ENCODE peak calls at places on chromosome 20, in seven cellular contexts. Y is progenitor cell of endocrine pancreas, C is colonic mucosa, M is WTC11, F is fibroblast of the aortic adventitia, N is psoas muscle, D is IMR-90. H is an unnamed sample.
A peak's percentile ranks its signal among the peaks of the same experiment; 100 is the strongest.

GRCh38 chr20:62501801-62502495 is 26.2 kb upstream of the GATA5 start:
- DNase-seq in N (no peak), D (peak; percentile 63), M (no peak), F (peak; percentile 64), Y (no peak), C (no peak), H (peak; percentile 67)

GRCh38 chr20:35576816-35577215 is 34.9 kb downstream of the ERGIC3 start:
- DNase-seq in N (no peak), Y (no peak), F (no peak), D (no peak), C (no peak), M (no peak), H (no peak)

GRCh38 chr20:35953411-35954199 is 697 bp downstream of the SCAND1 start:
- DNase-seq in D (peak; percentile 28), C (peak; percentile 49), F (no peak), Y (peak; percentile 36), M (peak; percentile 54), N (peak; percentile 52), H (peak; percentile 59)

GRCh38 chr20:63453029-63453523 is 19.4 kb downstream of the KCNQ2 start:
- DNase-seq in F (no peak), Y (no peak), M (no peak), D (no peak), N (peak; percentile 46), C (no peak), H (peak; percentile 57)

GRCh38 chr20:4949833-4950178 is 51.5 kb downstream of the SLC23A2 start:
- DNase-seq in F (peak; percentile 71), C (peak; percentile 33), D (peak; percentile 63), Y (no peak), N (no peak), M (no peak), H (no peak)

GRCh38 chr20:64154590-64155257 is 9.5 kb upstream of the MYT1 start:
- DNase-seq in F (no peak), Y (no peak), N (no peak), C (no peak), D (no peak), M (no peak), H (no peak)

GRCh38 chr20:23782366-23782983 is 31.7 kb upstream of the CST1 start:
- DNase-seq in Y (no peak), D (peak; percentile 2), C (no peak), M (no peak), N (no peak), F (peak; percentile 25), H (peak; percentile 23)

GRCh38 chr20:64189986-64190385 is 25.7 kb downstream of the MYT1 start:
- DNase-seq in M (no peak), N (no peak), Y (no peak), D (no peak), F (no peak), C (no peak), H (peak; percentile 46)

GRCh38 chr20:57397693-57398108 is 6.5 kb downstream of the RBM38 start:
- DNase-seq in F (no peak), D (no peak), Y (no peak), N (peak; percentile 22), M (no peak), C (no peak), H (no peak)

GRCh38 chr20:25274891-25275812 is 27.3 kb downstream of the PYGB start:
- DNase-seq in M (peak; percentile 9), F (no peak), D (no peak), C (no peak), N (peak; percentile 15), Y (no peak), H (no peak)

GRCh38 chr20:62044671-62045070 is 21.0 kb downstream of the TAF4 start:
- DNase-seq in M (no peak), D (no peak), N (no peak), C (no peak), Y (no peak), F (no peak), H (no peak)

GRCh38 chr20:62062661-62063600 is 2.8 kb downstream of the TAF4 start:
- DNase-seq in N (no peak), D (no peak), F (peak; percentile 8), C (no peak), Y (no peak), M (no peak), H (no peak)

GRCh38 chr20:8879669-8880068 is 189.2 kb upstream of the PLCB4 start:
- DNase-seq in F (no peak), D (no peak), M (no peak), C (no peak), Y (no peak), N (no peak), H (no peak)

GRCh38 chr20:33669873-33670640 is 3.3 kb downstream of the ACTL10 start:
- DNase-seq in M (no peak), N (no peak), C (no peak), F (no peak), D (no peak), Y (no peak), H (no peak)

GRCh38 chr20:37807901-37808751 is 94.8 kb upstream of the VSTM2L start:
- DNase-seq in M (no peak), F (no peak), Y (no peak), C (no peak), D (no peak), N (no peak), H (no peak)

GRCh38 chr20:35306931-35307517 is 14.8 kb upstream of the FAM83C start:
- DNase-seq in Y (peak; percentile 41), N (peak; percentile 60), F (peak; percentile 73), C (peak; percentile 60), D (peak; percentile 84), M (peak; percentile 77), H (peak; percentile 78)

GRCh38 chr20:38125157-38126056 is 39.7 kb downstream of the TGM2 start:
- DNase-seq in M (no peak), N (no peak), F (peak; percentile 91), Y (no peak), D (peak; percentile 58), C (peak; percentile 84), H (peak; percentile 91)

GRCh38 chr20:58233393-58233792 is 4.9 kb upstream of the ANKRD60 start:
- DNase-seq in F (no peak), Y (no peak), M (no peak), N (no peak), C (peak; percentile 12), D (no peak), H (no peak)

GRCh38 chr20:362271-363254 is 15.7 kb downstream of the NRSN2 start:
- DNase-seq in C (peak; percentile 89), F (peak; percentile 81), N (peak; percentile 76), D (peak; percentile 83), M (peak; percentile 57), Y (no peak), H (peak; percentile 95)

GRCh38 chr20:4728121-4728520 is 6.4 kb downstream of the PRND start:
- DNase-seq in N (no peak), F (peak; percentile 62), Y (no peak), C (no peak), D (peak; percentile 32), M (no peak), H (no peak)

GRCh38 chr20:8066662-8067061 is 47.1 kb upstream of the TMX4 start:
- DNase-seq in F (no peak), M (no peak), N (no peak), Y (no peak), D (no peak), C (no peak), H (no peak)

GRCh38 chr20:18287915-18288747 is at the start of gene ZNF133:
- DNase-seq in D (peak; percentile 89), C (peak; percentile 98), N (peak; percentile 97), F (peak; percentile 92), M (peak; percentile 98), Y (peak; percentile 96), H (peak; percentile 84)
- TF ChIP-seq CTCF in D (no peak), C (no peak), N (no peak), F (peak; percentile 10), M (no peak), Y (peak; percentile 30), H (no peak)

GRCh38 chr20:3647418-3647817 is 15.8 kb downstream of the GFRA4 start:
- DNase-seq in M (no peak), F (no peak), N (no peak), D (no peak), C (no peak), Y (no peak), H (no peak)

GRCh38 chr20:3646067-3646440 is 17.1 kb downstream of the GFRA4 start:
- DNase-seq in Y (no peak), N (no peak), M (no peak), C (no peak), F (no peak), D (peak; percentile 35), H (no peak)

GRCh38 chr20:3645309-3646066 is 17.7 kb downstream of the GFRA4 start:
- DNase-seq in M (no peak), Y (no peak), N (no peak), D (no peak), C (no peak), F (no peak), H (no peak)

GRCh38 chr20:3648941-3649340 is 14.3 kb downstream of the GFRA4 start:
- DNase-seq in C (no peak), N (no peak), D (no peak), F (no peak), M (no peak), Y (no peak), H (no peak)

DNA sequence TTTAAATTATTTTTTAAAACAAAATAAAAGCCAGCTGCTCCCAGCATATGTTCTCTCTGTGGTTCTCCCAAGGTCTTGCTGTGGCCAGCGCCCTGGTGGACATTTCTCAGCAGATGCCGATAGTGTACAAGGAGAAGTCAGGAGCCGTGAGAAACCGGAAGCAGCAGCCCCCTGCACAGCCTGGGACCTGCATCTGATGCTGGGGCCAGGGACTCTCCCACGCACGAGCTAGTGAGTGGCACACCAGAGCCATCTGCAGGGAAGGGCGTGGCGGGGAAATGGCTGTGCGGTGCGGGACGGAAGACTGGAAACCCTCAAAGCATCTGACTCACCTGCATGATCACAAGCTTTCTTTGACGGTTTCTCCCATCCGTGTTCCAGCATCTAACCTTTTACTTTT is 16.5 kb downstream of the GFRA4 start:
- DNase-seq in N (no peak), F (no peak), M (no peak), C (no peak), Y (no peak), D (no peak), H (no peak)
- TF ChIP-seq CTCF in N (no peak), F (no peak), M (no peak), C (no peak), Y (no peak), D (no peak), H (no peak)

GRCh38 chr20:48919882-48920526 is 1.5 kb upstream of the ARFGEF2 start:
- DNase-seq in N (no peak), Y (no peak), M (no peak), D (no peak), F (no peak), C (peak; percentile 59), H (no peak)
- TF ChIP-seq CTCF in N (no peak), Y (no peak), M (no peak), D (no peak), F (no peak), C (no peak), H (no peak)

DNA sequence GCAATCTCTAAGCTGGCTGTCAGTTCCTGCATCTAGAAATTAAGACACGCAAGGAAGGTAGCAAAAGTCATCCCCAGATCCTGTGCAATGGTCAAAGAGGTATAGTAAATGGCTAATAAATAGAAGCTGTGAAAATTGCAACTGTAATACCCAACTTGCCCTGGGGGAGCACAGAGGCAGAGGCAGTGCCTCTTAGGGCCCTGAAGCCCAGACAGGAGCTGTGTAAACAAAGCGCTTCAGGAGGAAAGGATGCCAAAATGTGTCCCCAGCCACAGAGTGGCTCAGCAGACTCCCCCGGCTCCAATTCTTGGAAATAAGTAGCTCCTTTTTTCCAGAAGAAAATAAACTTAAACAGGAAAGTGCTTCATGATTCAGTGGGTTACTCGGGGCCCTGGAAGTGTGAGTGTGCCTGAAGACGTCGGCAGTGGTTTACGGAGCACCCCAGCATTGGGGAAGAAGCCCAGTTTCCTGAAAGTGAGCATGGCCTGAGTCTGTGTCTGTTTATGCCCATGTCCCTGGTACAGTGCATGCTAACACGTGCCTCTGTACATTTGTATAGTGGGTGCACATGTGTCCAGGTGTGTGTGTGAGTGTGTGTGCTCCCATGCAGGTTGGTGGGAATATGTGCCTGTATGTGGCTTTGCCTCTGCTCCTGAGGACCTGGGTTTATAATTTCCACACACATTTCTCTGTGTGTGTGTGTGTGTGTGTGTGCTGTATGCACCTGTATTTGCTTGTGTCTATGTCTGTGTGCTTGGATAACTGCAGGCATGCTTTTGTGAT is 246.7 kb downstream of the MAFB start:
- DNase-seq in D (no peak), M (peak; percentile 51), C (no peak), Y (no peak), F (peak; percentile 1), N (no peak), H (peak; percentile 12)
- TF ChIP-seq CTCF in D (no peak), M (peak; percentile 14), C (no peak), Y (peak; percentile 50), F (peak; percentile 15), N (no peak), H (no peak)